ENCODE peak calls at places on chromosomes 5 and 9, in seven cellular contexts. B is kidney tubule cell; D is RPMI7951; W is amygdala; R is CD8-positive, alpha-beta T cell; V is GM04503; H is NCI-H1048. P is an unnamed sample.

GRCh38 chr5:31641059-31641458 is 2.1 kb downstream of the PDZD2 start:
- DNase-seq in B (no peak), W (no peak), D (no peak), H (no peak), R (no peak), V (no peak), P (no peak)

GRCh38 chr9:86946712-86947145 is 577 bp downstream of the GAS1 start:
- DNase-seq in H (no peak), R (peak; percentile 70), W (peak; percentile 62), B (no peak), D (no peak), V (no peak), P (peak; percentile 36)

GRCh38 chr9:119398350-119398749 is 29.1 kb upstream of the BRINP1 start:
- DNase-seq in B (peak; percentile 94), D (no peak), H (no peak), V (no peak), R (no peak), W (no peak), P (no peak)

GRCh38 chr5:41636605-41637004 is 126.2 kb upstream of the PLCXD3 start:
- DNase-seq in V (no peak), H (no peak), B (peak; percentile 16), D (peak; percentile 34), W (no peak), R (no peak), P (peak; percentile 48)

GRCh38 chr9:36402536-36402935 is 2.5 kb upstream of the RNF38 start:
- DNase-seq in W (no peak), V (no peak), R (no peak), B (peak; percentile 9), H (no peak), D (no peak), P (no peak)

GRCh38 chr5:123937230-123937629 is 425.3 kb downstream of the CSNK1G3 start:
- DNase-seq in R (no peak), B (peak; percentile 68), D (peak; percentile 79), H (no peak), V (no peak), W (no peak), P (peak; percentile 18)

GRCh38 chr9:71719585-71719984 is 48.7 kb downstream of the CEMIP2 start:
- DNase-seq in V (peak; percentile 42), R (no peak), W (no peak), H (no peak), B (no peak), D (peak; percentile 67), P (no peak)

GRCh38 chr5:10746711-10747110 is 14.3 kb downstream of the DAP start:
- DNase-seq in B (peak; percentile 78), V (no peak), W (no peak), D (no peak), H (no peak), R (no peak), P (no peak)

GRCh38 chr9:118529210-118529609 is 825.0 kb downstream of the TLR4 start:
- DNase-seq in V (peak; percentile 27), H (no peak), W (no peak), B (peak; percentile 62), D (peak; percentile 55), R (no peak), P (no peak)

GRCh38 chr5:171483453-171484177 is 64.2 kb downstream of the FGF18 start:
- DNase-seq in V (no peak), R (no peak), W (no peak), H (no peak), B (no peak), D (peak; percentile 51), P (no peak)

GRCh38 chr9:135737840-135738521 is 36.0 kb downstream of the KCNT1 start:
- DNase-seq in B (no peak), W (no peak), D (no peak), R (no peak), V (no peak), H (no peak), P (no peak)

GRCh38 chr9:95024097-95024671 is 293.3 kb downstream of the FANCC start:
- DNase-seq in V (no peak), R (no peak), D (no peak), W (no peak), B (peak; percentile 72), H (no peak), P (no peak)

GRCh38 chr5:54455413-54456157 is at the start of gene HSPB3:
- DNase-seq in H (no peak), V (peak; percentile 90), B (peak; percentile 9), D (peak; percentile 87), R (no peak), W (no peak), P (no peak)

GRCh38 chr5:137753227-137753985 is 757 bp downstream of the HNRNPA0 start:
- DNase-seq in B (peak; percentile 8), D (no peak), H (no peak), W (no peak), V (no peak), R (peak; percentile 64), P (no peak)

GRCh38 chr5:645421-645820 is 33.3 kb downstream of the CEP72 start:
- DNase-seq in H (no peak), W (no peak), V (no peak), R (no peak), B (no peak), D (no peak), P (no peak)

GRCh38 chr5:154446183-154447073 is 631 bp downstream of the SAP30L start:
- DNase-seq in B (peak; percentile 55), R (peak; percentile 67), D (peak; percentile 50), W (no peak), V (no peak), H (no peak), P (no peak)

GRCh38 chr5:172858990-172859811 is 25.1 kb downstream of the ERGIC1 start:
- DNase-seq in V (peak; percentile 89), H (no peak), D (peak; percentile 25), B (peak; percentile 93), R (no peak), W (no peak), P (no peak)

GRCh38 chr5:103834216-103834615 is 271.6 kb upstream of the NUDT12 start:
- DNase-seq in R (no peak), H (no peak), B (no peak), W (no peak), D (no peak), V (no peak), P (no peak)